ENCODE peak calls at places on chromosomes 13 and 19, in nine cellular contexts. F is ovary; B is SK-N-SH; G is psoas muscle; M is CD4-positive, alpha-beta T cell; I is CD4-positive, CD25-positive, alpha-beta regulatory T cell; C is tibial artery; N is transverse colon; P is AG04450. H is an unnamed sample.

GRCh38 chr19:35509861-35510625 is 3.4 kb downstream of the DMKN start:
- DNase-seq in F (peak), B (peak), G (peak), M (peak), I (peak), C (peak), N (peak), P (no peak), H (peak)

GRCh38 chr19:2428027-2428690 is 773 bp upstream of the TIMM13 start:
- DNase-seq in F (peak), B (peak), G (peak), M (no peak), I (no peak), C (no peak), N (peak), P (no peak), H (no peak)

GRCh38 chr13:45537506-45537905 is 72.8 kb downstream of the COG3 start:
- DNase-seq in F (no peak), B (no peak), G (no peak), M (no peak), I (no peak), C (no peak), N (no peak), P (peak), H (no peak)

GRCh38 chr19:42529248-42529764 is 1.0 kb upstream of the CEACAM1 start:
- DNase-seq in F (no peak), B (peak), G (peak), M (peak), I (peak), C (no peak), N (peak), P (no peak), H (peak)

GRCh38 chr13:93002071-93002470 is 224.5 kb upstream of the GPC6 start:
- DNase-seq in F (no peak), B (no peak), G (no peak), M (no peak), I (no peak), C (no peak), N (no peak), P (no peak), H (no peak)

GRCh38 chr19:41392775-41393174 is 4.4 kb downstream of the EXOSC5 start:
- DNase-seq in F (no peak), B (no peak), G (no peak), M (no peak), I (no peak), C (no peak), N (no peak), P (no peak), H (no peak)

GRCh38 chr19:2678043-2678671 is 24.3 kb downstream of the GNG7 start:
- DNase-seq in F (no peak), B (no peak), G (no peak), M (no peak), I (no peak), C (no peak), N (peak), P (no peak), H (no peak)

GRCh38 chr13:66353664-66354063 is 876.5 kb downstream of the PCDH9 start:
- DNase-seq in F (no peak), B (no peak), G (no peak), M (no peak), I (no peak), C (no peak), N (no peak), P (no peak), H (no peak)

GRCh38 chr13:48403151-48403631 is 9.7 kb downstream of the LPAR6 start:
- DNase-seq in F (no peak), B (no peak), G (no peak), M (no peak), I (no peak), C (no peak), N (no peak), P (no peak), H (no peak)

GRCh38 chr13:95474992-95475391 is 77.5 kb upstream of the CLDN10 start:
- DNase-seq in F (no peak), B (no peak), G (no peak), M (no peak), I (no peak), C (no peak), N (no peak), P (no peak), H (no peak)

DNA sequence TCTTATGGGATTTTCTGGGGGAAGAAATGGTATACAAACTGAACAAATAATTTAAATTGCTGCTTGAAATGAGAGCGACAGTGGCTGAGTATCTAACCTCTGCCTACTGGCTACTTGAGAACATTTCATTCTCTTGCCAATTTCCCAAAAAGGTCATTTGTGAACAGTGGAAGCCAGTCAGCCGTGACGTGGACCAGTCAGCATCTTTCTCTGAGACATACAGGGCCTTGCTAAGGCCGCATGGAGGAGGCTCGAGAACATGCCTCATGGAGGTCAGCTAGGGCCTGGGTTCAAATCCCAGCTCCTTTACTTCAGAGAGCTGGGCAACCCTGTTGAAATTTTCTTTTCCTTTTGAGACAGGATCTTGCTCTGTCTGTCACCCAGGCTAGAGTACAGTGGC is 20.3 kb downstream of the ZC3H4 start:
- DNase-seq in F (no peak), B (no peak), G (peak), M (no peak), I (no peak), C (no peak), N (no peak), P (no peak), H (no peak)
- H3K27ac ChIP-seq in F (no peak), B (no peak), G (peak), M (no peak), I (no peak), C (peak), N (peak), P (no peak), H (no peak)

DNA sequence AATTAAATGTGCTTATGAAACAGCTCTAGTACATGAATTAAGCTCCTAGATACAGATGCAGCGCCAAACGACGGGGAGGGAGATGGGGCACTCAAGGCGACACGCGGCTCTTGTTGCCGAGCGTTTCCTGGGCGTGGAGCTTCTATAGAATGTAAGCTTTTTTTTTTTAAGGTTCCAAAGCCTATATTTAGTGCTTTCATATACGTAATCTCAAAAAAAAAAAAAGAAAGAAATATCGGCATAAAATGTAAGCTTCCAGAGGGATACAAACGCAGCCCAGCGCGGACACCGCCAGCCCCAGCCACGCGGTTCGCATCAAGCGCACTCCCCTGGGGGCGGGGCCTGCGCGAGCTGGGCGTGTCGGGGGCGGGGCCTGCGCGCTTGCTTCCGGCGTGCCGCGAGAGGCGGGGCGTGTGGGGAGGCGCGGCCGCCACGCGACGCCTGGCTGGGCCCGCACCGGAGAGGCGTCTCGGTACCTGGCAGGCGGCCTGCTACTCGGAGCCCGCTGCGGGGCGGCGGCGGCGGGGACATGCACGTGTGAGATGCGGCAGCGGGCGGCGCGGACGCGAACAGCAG is at the start of gene URI1:
- DNase-seq in F (peak), B (peak), G (peak), M (peak), I (peak), C (peak), N (peak), P (peak), H (peak)
- H3K27ac ChIP-seq in F (no peak), B (peak), G (peak), M (peak), I (peak), C (peak), N (peak), P (no peak), H (peak)

GRCh38 chr19:7718668-7719067 is 13.2 kb downstream of the CLEC4G start:
- DNase-seq in F (no peak), B (no peak), G (no peak), M (no peak), I (no peak), C (no peak), N (peak), P (no peak), H (no peak)
- H3K27ac ChIP-seq in F (no peak), B (no peak), G (no peak), M (no peak), I (no peak), C (no peak), N (no peak), P (no peak), H (no peak)

GRCh38 chr19:1401138-1401888 is at the start of gene GAMT:
- DNase-seq in F (no peak), B (peak), G (no peak), M (peak), I (peak), C (no peak), N (peak), P (no peak), H (peak)
- H3K27ac ChIP-seq in F (peak), B (peak), G (peak), M (no peak), I (no peak), C (peak), N (no peak), P (no peak), H (peak)

GRCh38 chr13:30847697-30848307 is 58.3 kb upstream of the MEDAG start:
- DNase-seq in F (no peak), B (no peak), G (no peak), M (no peak), I (no peak), C (peak), N (no peak), P (peak), H (no peak)
- H3K27ac ChIP-seq in F (peak), B (no peak), G (peak), M (no peak), I (no peak), C (peak), N (peak), P (peak), H (no peak)

GRCh38 chr19:29675650-29676186 is 10.5 kb downstream of the PLEKHF1 start:
- DNase-seq in F (no peak), B (no peak), G (no peak), M (no peak), I (no peak), C (peak), N (no peak), P (no peak), H (peak)
- H3K27ac ChIP-seq in F (no peak), B (no peak), G (peak), M (peak), I (peak), C (no peak), N (no peak), P (no peak), H (peak)

GRCh38 chr19:16320987-16321386 is 3.6 kb upstream of the KLF2 start:
- DNase-seq in F (no peak), B (no peak), G (no peak), M (no peak), I (no peak), C (no peak), N (no peak), P (no peak), H (no peak)

GRCh38 chr19:16319466-16319865 is 5.2 kb upstream of the KLF2 start:
- DNase-seq in F (no peak), B (no peak), G (no peak), M (peak), I (no peak), C (no peak), N (no peak), P (no peak), H (no peak)

GRCh38 chr19:16316506-16316882 is 8.1 kb upstream of the KLF2 start:
- DNase-seq in F (no peak), B (no peak), G (no peak), M (no peak), I (no peak), C (no peak), N (no peak), P (no peak), H (no peak)

DNA sequence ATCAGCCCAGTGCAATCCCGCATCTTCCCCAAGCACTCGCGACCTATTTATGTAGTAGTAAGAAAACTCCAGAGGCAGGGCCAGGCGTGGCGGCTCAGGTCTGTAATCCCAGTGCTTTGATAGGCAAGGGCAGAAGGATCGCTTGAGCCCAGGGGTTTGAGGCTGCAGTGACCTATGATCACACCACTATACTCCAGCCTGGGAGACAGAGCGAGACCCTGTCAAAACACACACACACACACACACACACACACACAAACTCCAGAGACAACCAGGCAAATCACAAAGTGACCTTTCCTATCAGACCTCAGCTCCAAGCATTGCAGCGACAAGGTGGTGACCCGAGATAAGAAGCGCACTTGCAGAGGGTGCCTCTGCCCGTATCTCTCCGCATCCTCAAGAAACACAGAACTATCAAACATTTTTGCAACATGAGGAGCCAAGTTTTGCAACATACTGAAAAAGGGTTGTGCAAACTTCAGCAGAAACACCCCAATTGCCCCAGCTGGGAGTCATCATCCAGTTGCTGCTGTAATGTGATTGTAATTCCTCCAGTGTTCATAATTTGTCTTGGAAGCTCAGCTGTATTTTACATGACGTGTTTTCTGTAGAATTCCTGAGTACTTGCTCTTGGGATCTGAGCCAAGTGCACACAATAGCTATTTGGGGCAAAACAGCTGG is 8.7 kb upstream of the KLF2 start:
- DNase-seq in F (peak), B (no peak), G (no peak), M (no peak), I (no peak), C (peak), N (peak), P (peak), H (no peak)
- H3K27ac ChIP-seq in F (peak), B (no peak), G (peak), M (no peak), I (no peak), C (peak), N (peak), P (peak), H (no peak)